ENCODE peak calls at places on chromosomes 7 and 10, in ten cellular contexts. One of them, this sample, is unnamed. For H3K4me1, the result is how much of the 10 kb centered on the place peaks cover.

GRCh38 chr10:31595992-31596391 is 277.0 kb downstream of the ZEB1 start:
- DNase-seq in body of pancreas: no peak
- DNase-seq in psoas muscle: no peak
- DNase-seq in sigmoid colon: no peak
- DNase-seq in spleen: no peak
- DNase-seq in testis: no peak
- DNase-seq in heart left ventricle: no peak
- DNase-seq in endothelial cell of umbilical vein: no peak
- DNase-seq in lung: no peak
- DNase-seq in cardiac muscle cell: no peak
- DNase-seq in this sample: no peak

GRCh38 chr10:6054884-6055283 is 7.3 kb downstream of the IL2RA start:
- DNase-seq in lung: peak
- DNase-seq in spleen: no peak
- DNase-seq in sigmoid colon: peak
- DNase-seq in testis: no peak
- DNase-seq in cardiac muscle cell: no peak
- DNase-seq in psoas muscle: no peak
- DNase-seq in endothelial cell of umbilical vein: no peak
- DNase-seq in body of pancreas: no peak
- DNase-seq in heart left ventricle: peak
- DNase-seq in this sample: peak

GRCh38 chr10:1548596-1548995 is 188.7 kb downstream of the ADARB2 start:
- DNase-seq in endothelial cell of umbilical vein: no peak
- DNase-seq in heart left ventricle: no peak
- DNase-seq in body of pancreas: no peak
- DNase-seq in sigmoid colon: peak
- DNase-seq in cardiac muscle cell: no peak
- DNase-seq in lung: no peak
- DNase-seq in testis: no peak
- DNase-seq in spleen: no peak
- DNase-seq in psoas muscle: no peak
- DNase-seq in this sample: no peak

GRCh38 chr7:2629740-2630681 is 1.8 kb upstream of the TTYH3 start:
- DNase-seq in endothelial cell of umbilical vein: no peak
- DNase-seq in heart left ventricle: no peak
- DNase-seq in lung: no peak
- DNase-seq in cardiac muscle cell: no peak
- DNase-seq in body of pancreas: no peak
- DNase-seq in psoas muscle: no peak
- DNase-seq in sigmoid colon: peak
- DNase-seq in spleen: no peak
- DNase-seq in testis: no peak
- DNase-seq in this sample: no peak

GRCh38 chr10:32332299-32332750 is 14.6 kb downstream of the EPC1 start:
- DNase-seq in heart left ventricle: no peak
- DNase-seq in spleen: no peak
- DNase-seq in lung: no peak
- DNase-seq in sigmoid colon: no peak
- DNase-seq in cardiac muscle cell: no peak
- DNase-seq in testis: peak
- DNase-seq in endothelial cell of umbilical vein: no peak
- DNase-seq in psoas muscle: no peak
- DNase-seq in body of pancreas: peak
- DNase-seq in this sample: no peak

GRCh38 chr7:148472406-148472805 is 118.2 kb upstream of the C7orf33 start:
- DNase-seq in testis: no peak
- DNase-seq in endothelial cell of umbilical vein: no peak
- DNase-seq in heart left ventricle: no peak
- DNase-seq in sigmoid colon: no peak
- DNase-seq in spleen: no peak
- DNase-seq in cardiac muscle cell: no peak
- DNase-seq in lung: no peak
- DNase-seq in psoas muscle: no peak
- DNase-seq in body of pancreas: no peak
- DNase-seq in this sample: no peak

GRCh38 chr10:119726291-119727261 is 726 bp downstream of the INPP5F start:
- DNase-seq in endothelial cell of umbilical vein: peak
- DNase-seq in body of pancreas: no peak
- DNase-seq in heart left ventricle: peak
- DNase-seq in cardiac muscle cell: peak
- DNase-seq in sigmoid colon: peak
- DNase-seq in spleen: no peak
- DNase-seq in lung: peak
- DNase-seq in psoas muscle: no peak
- DNase-seq in testis: peak
- DNase-seq in this sample: no peak

GRCh38 chr10:121952226-121952625 is 22.8 kb downstream of the NSMCE4A start:
- DNase-seq in psoas muscle: no peak
- DNase-seq in endothelial cell of umbilical vein: no peak
- DNase-seq in cardiac muscle cell: no peak
- DNase-seq in sigmoid colon: no peak
- DNase-seq in body of pancreas: no peak
- DNase-seq in testis: no peak
- DNase-seq in lung: no peak
- DNase-seq in spleen: no peak
- DNase-seq in heart left ventricle: no peak
- DNase-seq in this sample: no peak

GRCh38 chr10:16960573-16960972 is 143.3 kb upstream of the RSU1 start:
- DNase-seq in body of pancreas: no peak
- DNase-seq in psoas muscle: no peak
- DNase-seq in spleen: no peak
- DNase-seq in cardiac muscle cell: no peak
- DNase-seq in heart left ventricle: no peak
- DNase-seq in endothelial cell of umbilical vein: no peak
- DNase-seq in sigmoid colon: no peak
- DNase-seq in lung: no peak
- DNase-seq in testis: no peak
- DNase-seq in this sample: no peak

GRCh38 chr10:52485486-52485885 is 171.4 kb downstream of the DKK1 start:
- DNase-seq in endothelial cell of umbilical vein: no peak
- DNase-seq in cardiac muscle cell: no peak
- DNase-seq in lung: no peak
- DNase-seq in psoas muscle: no peak
- DNase-seq in body of pancreas: no peak
- DNase-seq in heart left ventricle: no peak
- DNase-seq in spleen: no peak
- DNase-seq in testis: no peak
- DNase-seq in sigmoid colon: no peak
- DNase-seq in this sample: no peak

GRCh38 chr10:24341371-24341770 is 132.4 kb downstream of the KIAA1217 start:
- DNase-seq in endothelial cell of umbilical vein: no peak
- DNase-seq in testis: no peak
- DNase-seq in cardiac muscle cell: no peak
- DNase-seq in body of pancreas: no peak
- DNase-seq in sigmoid colon: no peak
- DNase-seq in spleen: no peak
- DNase-seq in heart left ventricle: no peak
- DNase-seq in lung: no peak
- DNase-seq in psoas muscle: no peak
- DNase-seq in this sample: no peak

GRCh38 chr10:109343293-109343692 is 580.0 kb downstream of the XPNPEP1 start:
- DNase-seq in body of pancreas: no peak
- DNase-seq in sigmoid colon: no peak
- DNase-seq in testis: no peak
- DNase-seq in cardiac muscle cell: no peak
- DNase-seq in lung: no peak
- DNase-seq in spleen: no peak
- DNase-seq in endothelial cell of umbilical vein: no peak
- DNase-seq in heart left ventricle: no peak
- DNase-seq in psoas muscle: no peak
- DNase-seq in this sample: no peak

GRCh38 chr10:61464461-61465215 is 11.5 kb upstream of the TMEM26 start:
- DNase-seq in spleen: no peak
- DNase-seq in endothelial cell of umbilical vein: peak
- DNase-seq in lung: no peak
- DNase-seq in heart left ventricle: no peak
- DNase-seq in sigmoid colon: no peak
- DNase-seq in body of pancreas: no peak
- DNase-seq in cardiac muscle cell: no peak
- DNase-seq in testis: no peak
- DNase-seq in psoas muscle: no peak
- DNase-seq in this sample: no peak

GRCh38 chr10:2611603-2612002 is 455.7 kb upstream of the PFKP start:
- DNase-seq in spleen: no peak
- DNase-seq in endothelial cell of umbilical vein: no peak
- DNase-seq in psoas muscle: no peak
- DNase-seq in cardiac muscle cell: no peak
- DNase-seq in testis: no peak
- DNase-seq in lung: no peak
- DNase-seq in body of pancreas: no peak
- DNase-seq in sigmoid colon: no peak
- DNase-seq in heart left ventricle: no peak
- DNase-seq in this sample: no peak

GRCh38 chr10:130727766-130728490 is 583.6 kb downstream of the TCERG1L start:
- DNase-seq in body of pancreas: no peak
- DNase-seq in psoas muscle: no peak
- DNase-seq in lung: no peak
- DNase-seq in heart left ventricle: no peak
- DNase-seq in spleen: peak
- DNase-seq in cardiac muscle cell: no peak
- DNase-seq in sigmoid colon: no peak
- DNase-seq in endothelial cell of umbilical vein: no peak
- DNase-seq in testis: peak
- DNase-seq in this sample: no peak

GRCh38 chr10:60877777-60878120 is 66.2 kb downstream of the RHOBTB1 start:
- DNase-seq in body of pancreas: no peak
- DNase-seq in testis: no peak
- DNase-seq in psoas muscle: no peak
- DNase-seq in sigmoid colon: no peak
- DNase-seq in lung: no peak
- DNase-seq in heart left ventricle: no peak
- DNase-seq in spleen: no peak
- DNase-seq in cardiac muscle cell: no peak
- DNase-seq in endothelial cell of umbilical vein: no peak
- DNase-seq in this sample: no peak

GRCh38 chr7:66187894-66188293 is 17.2 kb upstream of the TPST1 start:
- DNase-seq in sigmoid colon: peak
- DNase-seq in psoas muscle: peak
- DNase-seq in endothelial cell of umbilical vein: no peak
- DNase-seq in cardiac muscle cell: no peak
- DNase-seq in testis: no peak
- DNase-seq in heart left ventricle: peak
- DNase-seq in spleen: no peak
- DNase-seq in body of pancreas: no peak
- DNase-seq in lung: peak
- DNase-seq in this sample: peak

GRCh38 chr10:104056619-104057273 is 28.9 kb downstream of the COL17A1 start:
- DNase-seq in psoas muscle: no peak
- DNase-seq in endothelial cell of umbilical vein: no peak
- DNase-seq in body of pancreas: no peak
- DNase-seq in heart left ventricle: no peak
- DNase-seq in testis: no peak
- DNase-seq in cardiac muscle cell: no peak
- DNase-seq in lung: no peak
- DNase-seq in sigmoid colon: no peak
- DNase-seq in spleen: no peak
- DNase-seq in this sample: no peak
- TF ChIP-seq CTCF in psoas muscle: no peak
- TF ChIP-seq CTCF in endothelial cell of umbilical vein: no peak
- TF ChIP-seq CTCF in body of pancreas: no peak
- TF ChIP-seq CTCF in heart left ventricle: no peak
- TF ChIP-seq CTCF in testis: no peak
- TF ChIP-seq CTCF in cardiac muscle cell: no peak
- TF ChIP-seq CTCF in lung: no peak
- TF ChIP-seq CTCF in sigmoid colon: no peak
- TF ChIP-seq CTCF in spleen: no peak
- TF ChIP-seq CTCF in this sample: no peak

GRCh38 chr10:102778781-102779180 is 35.0 kb downstream of the WBP1L start:
- DNase-seq in psoas muscle: no peak
- DNase-seq in lung: no peak
- DNase-seq in endothelial cell of umbilical vein: no peak
- DNase-seq in testis: no peak
- DNase-seq in body of pancreas: no peak
- DNase-seq in heart left ventricle: no peak
- DNase-seq in sigmoid colon: no peak
- DNase-seq in cardiac muscle cell: no peak
- DNase-seq in spleen: no peak
- DNase-seq in this sample: no peak

GRCh38 chr10:102779680-102780079 is 35.9 kb downstream of the WBP1L start:
- DNase-seq in spleen: no peak
- DNase-seq in psoas muscle: no peak
- DNase-seq in lung: no peak
- DNase-seq in sigmoid colon: no peak
- DNase-seq in body of pancreas: no peak
- DNase-seq in endothelial cell of umbilical vein: no peak
- DNase-seq in cardiac muscle cell: no peak
- DNase-seq in heart left ventricle: no peak
- DNase-seq in testis: no peak
- DNase-seq in this sample: no peak

GRCh38 chr10:102781921-102782542 is 38.3 kb downstream of the WBP1L start:
- DNase-seq in testis: no peak
- DNase-seq in lung: no peak
- DNase-seq in sigmoid colon: no peak
- DNase-seq in heart left ventricle: no peak
- DNase-seq in spleen: no peak
- DNase-seq in cardiac muscle cell: no peak
- DNase-seq in endothelial cell of umbilical vein: peak
- DNase-seq in psoas muscle: no peak
- DNase-seq in body of pancreas: no peak
- DNase-seq in this sample: no peak

GRCh38 chr10:102781089-102781920 is 37.6 kb downstream of the WBP1L start:
- DNase-seq in psoas muscle: no peak
- DNase-seq in lung: no peak
- DNase-seq in spleen: no peak
- DNase-seq in endothelial cell of umbilical vein: peak
- DNase-seq in heart left ventricle: peak
- DNase-seq in body of pancreas: no peak
- DNase-seq in cardiac muscle cell: peak
- DNase-seq in sigmoid colon: no peak
- DNase-seq in testis: no peak
- DNase-seq in this sample: no peak

GRCh38 chr10:102780246-102780645 is 36.5 kb downstream of the WBP1L start:
- DNase-seq in cardiac muscle cell: no peak
- DNase-seq in heart left ventricle: no peak
- DNase-seq in testis: no peak
- DNase-seq in endothelial cell of umbilical vein: no peak
- DNase-seq in body of pancreas: no peak
- DNase-seq in sigmoid colon: no peak
- DNase-seq in psoas muscle: no peak
- DNase-seq in lung: no peak
- DNase-seq in spleen: no peak
- DNase-seq in this sample: no peak
- H3K4me1 ChIP-seq in cardiac muscle cell: half or more
- H3K4me1 ChIP-seq in heart left ventricle: half or more
- H3K4me1 ChIP-seq in testis: half or more
- H3K4me1 ChIP-seq in endothelial cell of umbilical vein: half or more
- H3K4me1 ChIP-seq in body of pancreas: half or more
- H3K4me1 ChIP-seq in sigmoid colon: half or more
- H3K4me1 ChIP-seq in psoas muscle: half or more
- H3K4me1 ChIP-seq in lung: under half
- H3K4me1 ChIP-seq in spleen: under half
- H3K4me1 ChIP-seq in this sample: under half

GRCh38 chr7:155219947-155220769 is 77.5 kb upstream of the INSIG1 start:
- DNase-seq in body of pancreas: no peak
- DNase-seq in testis: no peak
- DNase-seq in cardiac muscle cell: no peak
- DNase-seq in endothelial cell of umbilical vein: no peak
- DNase-seq in lung: no peak
- DNase-seq in spleen: peak
- DNase-seq in heart left ventricle: no peak
- DNase-seq in sigmoid colon: peak
- DNase-seq in psoas muscle: no peak
- DNase-seq in this sample: no peak
- TF ChIP-seq CTCF in body of pancreas: no peak
- TF ChIP-seq CTCF in testis: no peak
- TF ChIP-seq CTCF in cardiac muscle cell: no peak
- TF ChIP-seq CTCF in endothelial cell of umbilical vein: no peak
- TF ChIP-seq CTCF in lung: no peak
- TF ChIP-seq CTCF in spleen: no peak
- TF ChIP-seq CTCF in heart left ventricle: no peak
- TF ChIP-seq CTCF in sigmoid colon: no peak
- TF ChIP-seq CTCF in psoas muscle: no peak
- TF ChIP-seq CTCF in this sample: no peak

GRCh38 chr10:133306941-133307379 is 1.7 kb downstream of the TUBGCP2 start:
- DNase-seq in spleen: peak
- DNase-seq in sigmoid colon: no peak
- DNase-seq in heart left ventricle: no peak
- DNase-seq in cardiac muscle cell: no peak
- DNase-seq in testis: no peak
- DNase-seq in psoas muscle: no peak
- DNase-seq in body of pancreas: no peak
- DNase-seq in endothelial cell of umbilical vein: no peak
- DNase-seq in lung: no peak
- DNase-seq in this sample: no peak
- H3K4me1 ChIP-seq in spleen: under half
- H3K4me1 ChIP-seq in sigmoid colon: half or more
- H3K4me1 ChIP-seq in heart left ventricle: under half
- H3K4me1 ChIP-seq in cardiac muscle cell: under half
- H3K4me1 ChIP-seq in testis: under half
- H3K4me1 ChIP-seq in psoas muscle: under half
- H3K4me1 ChIP-seq in body of pancreas: under half
- H3K4me1 ChIP-seq in endothelial cell of umbilical vein: under half
- H3K4me1 ChIP-seq in lung: under half
- H3K4me1 ChIP-seq in this sample: under half

This sample was measured in ascending aorta.